ENCODE peak calls at places on chromosomes 6 and 20, in five cellular contexts. E, F, B, G and L are unnamed samples.

GRCh38 chr6:43630980-43631619 is 2.0 kb upstream of the GTPBP2 start:
- DNase-seq in G (no peak), F (peak), E (no peak), B (no peak), L (no peak)

GRCh38 chr6:142568857-142569597 is 267.2 kb downstream of the ADGRG6 start:
- DNase-seq in F (no peak), E (no peak), G (no peak), B (no peak), L (no peak)

GRCh38 chr6:84979541-84979940 is 215.1 kb upstream of the TBX18 start:
- DNase-seq in B (no peak), F (no peak), E (no peak), G (no peak), L (no peak)

GRCh38 chr6:154457881-154458284 is 52.6 kb downstream of the CNKSR3 start:
- DNase-seq in F (no peak), E (no peak), B (no peak), G (no peak), L (peak)

GRCh38 chr6:130167655-130168054 is 55.1 kb downstream of the SAMD3 start:
- DNase-seq in F (no peak), G (no peak), E (no peak), B (no peak), L (no peak)

GRCh38 chr20:21229163-21229562 is 74.0 kb upstream of the XRN2 start:
- DNase-seq in F (no peak), B (peak), G (no peak), E (no peak), L (no peak)

GRCh38 chr6:175680-176079 is 116.6 kb upstream of the DUSP22 start:
- DNase-seq in E (no peak), G (no peak), F (no peak), B (no peak), L (no peak)

GRCh38 chr20:5796369-5797040 is 46.3 kb downstream of the SHLD1 start:
- DNase-seq in B (no peak), F (no peak), E (no peak), G (no peak), L (no peak)

GRCh38 chr20:53402233-53403005 is 191.2 kb downstream of the ZNF217 start:
- DNase-seq in F (no peak), B (no peak), G (peak), E (no peak), L (no peak)

GRCh38 chr6:123589973-123590372 is 46.8 kb downstream of the TRDN start:
- DNase-seq in E (no peak), B (no peak), F (no peak), G (no peak), L (no peak)

GRCh38 chr6:161048636-161049035 is 57.1 kb downstream of the MAP3K4 start:
- DNase-seq in B (no peak), G (no peak), F (no peak), E (no peak), L (no peak)

GRCh38 chr6:161257778-161258457 is 15.9 kb downstream of the AGPAT4 start:
- DNase-seq in G (no peak), B (peak), F (no peak), E (peak), L (peak)

GRCh38 chr6:100173211-100173610 is 179.2 kb upstream of the MCHR2 start:
- DNase-seq in G (no peak), B (no peak), F (no peak), E (no peak), L (no peak)

GRCh38 chr6:54621285-54621684 is 225.3 kb upstream of the FAM83B start:
- DNase-seq in F (no peak), E (no peak), B (peak), G (no peak), L (no peak)

GRCh38 chr20:7091655-7092054 is 324.2 kb downstream of the BMP2 start:
- DNase-seq in B (no peak), F (no peak), G (no peak), E (no peak), L (no peak)

GRCh38 chr20:4811257-4811656 is 89.5 kb downstream of the PRND start:
- DNase-seq in G (no peak), B (no peak), F (no peak), E (no peak), L (no peak)

GRCh38 chr6:160978141-160978926 is 13.2 kb upstream of the MAP3K4 start:
- DNase-seq in G (no peak), F (no peak), E (no peak), B (no peak), L (no peak)

GRCh38 chr20:4949833-4950178 is 51.5 kb downstream of the SLC23A2 start:
- DNase-seq in B (peak), G (no peak), F (peak), E (no peak), L (peak)

GRCh38 chr6:13575377-13575775 is 975 bp downstream of the SIRT5 start:
- DNase-seq in G (peak), F (no peak), E (no peak), B (no peak), L (no peak)

GRCh38 chr6:13573255-13573654 is 1.1 kb upstream of the SIRT5 start:
- DNase-seq in G (no peak), E (no peak), B (no peak), F (no peak), L (no peak)

GRCh38 chr6:13573669-13574110 is 711 bp upstream of the SIRT5 start:
- DNase-seq in F (no peak), B (peak), G (no peak), E (peak), L (no peak)

GRCh38 chr6:13574571-13575376 is at the start of gene SIRT5:
- DNase-seq in F (peak), G (peak), B (peak), E (peak), L (peak)

DNA sequence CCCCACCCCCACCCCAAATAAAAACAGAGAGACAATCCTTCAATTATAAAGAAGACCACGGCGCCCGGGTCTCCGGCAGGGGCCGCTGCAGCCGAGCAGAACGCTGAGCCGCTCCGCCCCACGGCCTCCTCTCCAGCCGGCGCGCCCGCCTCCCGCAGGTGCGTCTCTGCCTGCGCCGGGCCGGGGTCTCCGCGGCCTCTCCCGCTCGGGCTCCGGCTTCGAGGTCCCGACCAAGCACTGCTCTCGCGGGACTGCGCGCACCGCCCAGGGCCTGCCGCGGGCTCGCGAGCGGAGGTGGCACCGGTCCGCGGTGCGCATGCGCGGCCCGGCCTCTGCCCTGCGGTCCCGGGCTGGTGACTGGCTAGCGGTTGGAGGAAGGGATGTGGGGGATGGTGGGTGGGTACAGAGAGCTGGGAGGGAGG is 241 bp upstream of the SIRT5 start:
- DNase-seq in F (peak), E (peak), G (peak), B (peak), L (peak)
- TF ChIP-seq CTCF in F (peak), E (peak), G (peak), B (peak), L (no peak)

DNA sequence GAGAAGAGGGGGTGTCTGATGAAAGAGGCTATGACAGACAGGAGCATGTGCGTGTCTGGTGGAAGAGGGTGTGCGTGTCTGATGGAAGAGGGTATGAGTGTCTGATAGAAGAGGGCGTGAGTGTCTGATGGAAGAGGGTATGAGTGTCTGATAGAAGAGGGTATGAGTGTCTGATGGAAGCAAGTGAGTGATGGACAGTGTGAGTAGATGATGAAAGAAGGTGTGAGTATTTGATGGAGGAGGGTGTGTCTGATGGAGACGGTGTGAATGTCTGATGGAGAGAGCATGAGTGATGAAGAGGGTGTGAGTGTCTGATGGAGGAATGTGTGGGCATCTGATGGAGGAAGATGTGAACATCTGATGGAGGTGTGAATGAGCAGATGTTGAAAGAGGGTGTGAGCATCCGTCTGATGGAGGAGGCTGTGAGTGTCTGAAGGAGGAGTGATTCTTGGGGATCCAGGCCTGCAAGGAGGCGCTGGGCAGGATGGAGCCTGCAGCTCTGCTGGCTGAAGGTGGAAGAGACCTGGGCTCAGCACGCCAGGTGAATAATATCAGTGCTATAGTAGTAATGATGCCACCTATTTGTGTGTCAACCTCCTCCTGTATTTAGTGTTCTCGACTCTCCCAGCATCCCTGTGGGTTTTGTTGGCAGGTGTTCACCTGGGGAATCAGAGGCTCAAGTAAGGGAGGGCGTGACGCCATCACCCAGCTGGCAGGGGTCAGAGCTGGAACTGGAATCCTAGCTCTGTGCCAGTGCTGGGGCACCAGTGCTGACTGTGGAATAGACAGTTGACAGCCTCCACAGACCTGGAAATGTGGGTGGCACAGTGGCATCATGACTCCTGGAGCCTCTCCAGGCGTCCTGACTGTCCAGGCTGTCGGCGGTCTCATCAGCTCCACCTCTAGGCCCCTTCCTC is 103.1 kb downstream of the SYCP2 start:
- DNase-seq in E (no peak), F (no peak), B (no peak), G (no peak), L (peak)
- TF ChIP-seq CTCF in E (no peak), F (no peak), B (no peak), G (no peak), L (no peak)

DNA sequence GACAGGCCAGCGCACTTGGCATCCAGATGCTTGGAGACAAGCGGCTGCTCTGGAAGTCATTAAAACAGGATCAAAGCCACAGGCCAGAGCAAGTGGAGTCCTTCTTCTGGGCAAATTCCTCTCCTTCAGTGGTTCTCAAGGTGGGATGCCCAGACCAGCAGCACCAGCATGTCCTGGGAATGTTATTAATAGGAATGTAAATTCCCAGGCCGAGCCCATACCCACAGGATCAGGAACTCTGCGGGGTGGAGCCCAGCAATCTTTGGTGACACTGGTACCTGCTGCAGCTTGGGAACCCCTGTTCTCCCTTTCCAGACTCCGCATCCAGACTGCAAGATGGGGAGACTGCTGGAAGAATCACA is 44.6 kb downstream of the CPNE5 start:
- DNase-seq in G (no peak), E (no peak), B (no peak), F (no peak), L (no peak)
- TF ChIP-seq CTCF in G (no peak), E (no peak), B (no peak), F (no peak), L (no peak)

DNA sequence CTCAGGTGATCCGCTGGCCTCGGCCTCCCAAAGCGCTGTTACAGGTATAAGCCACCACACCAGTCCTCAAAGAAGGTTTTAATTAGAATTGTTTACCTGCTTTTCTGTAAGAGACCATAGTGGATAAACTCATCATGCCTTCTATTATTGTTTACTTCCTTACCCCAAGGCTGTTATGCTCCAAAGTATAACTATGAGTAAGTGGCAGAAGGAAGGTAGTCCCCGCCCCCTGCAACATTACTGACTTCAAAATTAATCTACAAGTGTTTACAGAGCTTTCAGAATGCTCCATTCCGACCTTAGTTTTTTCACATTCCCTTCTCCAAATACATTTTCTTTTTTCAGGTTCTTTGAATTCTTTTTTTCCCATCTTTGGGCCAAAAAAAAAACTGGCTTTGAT is 480.5 kb upstream of the NOX3 start:
- DNase-seq in G (no peak), E (no peak), F (no peak), B (no peak), L (no peak)
- TF ChIP-seq CTCF in G (no peak), E (no peak), F (no peak), B (no peak), L (no peak)

GRCh38 chr20:39676857-39677351 is 714.8 kb downstream of the DHX35 start:
- DNase-seq in E (no peak), B (peak), G (no peak), F (no peak), L (no peak)
- TF ChIP-seq CTCF in E (no peak), B (peak), G (no peak), F (peak), L (no peak)